ENCODE peak calls at places on chromosomes 5 and 9, in five cellular contexts. W is neural crest cell; F is activated naive CD8-positive, alpha-beta T cell treated with anti-CD3 and anti-CD28 coated beads, Interleukin-2, amount 10 ng/mL, durations not matched to agents 7 days and 5 days; O is neuronal stem cell; J is cerebellum. R is an unnamed sample.

GRCh38 chr5:16178745-16179372 is 732 bp downstream of the MARCHF11 start:
- DNase-seq in W (peak), F (peak), J (no peak), O (peak), R (peak)

GRCh38 chr5:158634713-158635112 is 465.0 kb downstream of the EBF1 start:
- DNase-seq in O (no peak), F (no peak), J (no peak), W (no peak), R (no peak)

GRCh38 chr9:110443878-110444245 is 106.2 kb upstream of the TXNDC8 start:
- DNase-seq in O (no peak), W (no peak), J (no peak), F (no peak), R (no peak)

GRCh38 chr5:149128023-149128875 is 13.0 kb upstream of the ABLIM3 start:
- DNase-seq in J (no peak), F (no peak), O (no peak), W (peak), R (peak)

GRCh38 chr5:38548064-38548759 is 8.2 kb downstream of the LIFR start:
- DNase-seq in O (no peak), F (no peak), W (no peak), J (no peak), R (no peak)

GRCh38 chr9:129121483-129121882 is 10.3 kb downstream of the PTPA start:
- DNase-seq in F (no peak), J (peak), W (no peak), O (no peak), R (peak)

GRCh38 chr9:77980622-77981021 is 51.0 kb downstream of the GNAQ start:
- DNase-seq in W (no peak), J (no peak), O (no peak), F (no peak), R (no peak)

GRCh38 chr5:42680035-42680434 is 76.6 kb upstream of the CCDC152 start:
- DNase-seq in O (no peak), F (no peak), W (no peak), J (no peak), R (no peak)

GRCh38 chr5:141412853-141413539 is at the start of gene PCDHGA10:
- DNase-seq in W (peak), O (peak), J (no peak), F (no peak), R (no peak)

GRCh38 chr9:5786370-5787127 is 46.4 kb downstream of the ERMP1 start:
- DNase-seq in O (no peak), W (no peak), J (no peak), F (no peak), R (no peak)

GRCh38 chr9:130728721-130729120 is 35.1 kb downstream of the EXOSC2 start:
- DNase-seq in F (no peak), W (no peak), J (no peak), O (no peak), R (no peak)